ENCODE peak calls at places on chromosomes 2 and 18, in five cellular contexts. W is lower lobe of right lung, A is heart left ventricle, D is gastrocnemius medialis, C is stomach. F is an unnamed sample.
A peak's percentile ranks its signal among the peaks of the same experiment; 100 is the strongest.

GRCh38 chr2:217610411-217610814 is 392.4 kb downstream of the TNS1 start:
- DNase-seq in A (no peak), D (no peak), W (no peak), C (peak; percentile 59), F (no peak)

GRCh38 chr18:48352051-48352755 is 57.0 kb downstream of the ZBTB7C start:
- DNase-seq in W (no peak), D (no peak), C (no peak), A (no peak), F (no peak)

GRCh38 chr2:132871829-132872228 is 201.8 kb upstream of the LYPD1 start:
- DNase-seq in D (no peak), W (no peak), A (no peak), C (no peak), F (no peak)

GRCh38 chr18:70411886-70412443 is 123.1 kb downstream of the SOCS6 start:
- DNase-seq in C (no peak), W (no peak), A (no peak), D (no peak), F (no peak)

GRCh38 chr2:229539628-229540027 is 174.7 kb downstream of the DNER start:
- DNase-seq in W (no peak), A (no peak), D (no peak), C (no peak), F (no peak)

GRCh38 chr2:117293012-117293411 is 521.5 kb upstream of the DDX18 start:
- DNase-seq in A (no peak), D (no peak), W (no peak), C (no peak), F (no peak)

GRCh38 chr2:31415421-31415820 is 879 bp upstream of the XDH start:
- DNase-seq in C (no peak), A (no peak), W (no peak), D (no peak), F (peak; percentile 77)

GRCh38 chr2:181203916-181204315 is 223.5 kb downstream of the UBE2E3 start:
- DNase-seq in W (no peak), D (no peak), C (no peak), A (no peak), F (peak; percentile 52)

GRCh38 chr2:190410171-190410570 is 2.0 kb downstream of the MFSD6 start:
- DNase-seq in A (no peak), C (no peak), W (no peak), D (no peak), F (no peak)

GRCh38 chr2:130371723-130372054 is 15.8 kb downstream of the PTPN18 start:
- DNase-seq in D (no peak), A (no peak), C (no peak), W (peak; percentile 67), F (peak; percentile 63)

GRCh38 chr18:79632765-79633164 is 46.8 kb upstream of the CTDP1 start:
- DNase-seq in W (no peak), A (no peak), D (no peak), C (peak; percentile 11), F (no peak)

GRCh38 chr2:238810321-238810720 is 37.6 kb upstream of the TWIST2 start:
- DNase-seq in C (no peak), A (no peak), D (no peak), W (no peak), F (no peak)

GRCh38 chr2:217890445-217890844 is 112.3 kb downstream of the TNS1 start:
- DNase-seq in W (no peak), A (no peak), C (no peak), D (peak; percentile 92), F (peak; percentile 78)

GRCh38 chr2:241768251-241768711 is 8.3 kb upstream of the GAL3ST2 start:
- DNase-seq in C (no peak), D (no peak), A (no peak), W (no peak), F (no peak)

GRCh38 chr2:62570861-62571698 is 65.1 kb upstream of the TMEM17 start:
- DNase-seq in A (no peak), W (peak; percentile 49), C (peak; percentile 49), D (no peak), F (no peak)

GRCh38 chr2:39938035-39938835 is 159.2 kb upstream of the THUMPD2 start:
- DNase-seq in C (no peak), D (no peak), A (no peak), W (no peak), F (peak; percentile 91)

GRCh38 chr18:78979058-78979680 is 449 bp upstream of the SALL3 start:
- DNase-seq in D (no peak), W (no peak), A (no peak), C (no peak), F (no peak)

GRCh38 chr2:212845941-212846340 is 305.5 kb downstream of the IKZF2 start:
- DNase-seq in C (no peak), A (no peak), D (no peak), W (no peak), F (peak; percentile 65)

GRCh38 chr2:1728821-1729220 is 15.5 kb downstream of the PXDN start:
- DNase-seq in A (no peak), C (peak; percentile 24), W (peak; percentile 68), D (no peak), F (no peak)

GRCh38 chr18:45164551-45164950 is 450.7 kb upstream of the SLC14A2 start:
- DNase-seq in W (no peak), D (no peak), A (no peak), C (no peak), F (peak; percentile 78)

GRCh38 chr18:42131940-42132244 is 176.9 kb downstream of the PIK3C3 start:
- DNase-seq in W (no peak), C (no peak), D (no peak), A (no peak), F (no peak)

GRCh38 chr18:3790702-3791101 is 340.7 kb downstream of the TGIF1 start:
- DNase-seq in C (no peak), D (no peak), A (no peak), W (no peak), F (no peak)

GRCh38 chr2:205566556-205567061 is 115.7 kb upstream of the NRP2 start:
- DNase-seq in W (no peak), A (no peak), D (no peak), C (no peak), F (no peak)

GRCh38 chr2:1854747-1855146 is 110.4 kb upstream of the PXDN start:
- DNase-seq in A (no peak), C (no peak), D (no peak), W (no peak), F (peak; percentile 17)

GRCh38 chr18:56389190-56389589 is 249.2 kb downstream of the TXNL1 start:
- DNase-seq in D (no peak), A (no peak), W (no peak), C (no peak), F (no peak)

DNA sequence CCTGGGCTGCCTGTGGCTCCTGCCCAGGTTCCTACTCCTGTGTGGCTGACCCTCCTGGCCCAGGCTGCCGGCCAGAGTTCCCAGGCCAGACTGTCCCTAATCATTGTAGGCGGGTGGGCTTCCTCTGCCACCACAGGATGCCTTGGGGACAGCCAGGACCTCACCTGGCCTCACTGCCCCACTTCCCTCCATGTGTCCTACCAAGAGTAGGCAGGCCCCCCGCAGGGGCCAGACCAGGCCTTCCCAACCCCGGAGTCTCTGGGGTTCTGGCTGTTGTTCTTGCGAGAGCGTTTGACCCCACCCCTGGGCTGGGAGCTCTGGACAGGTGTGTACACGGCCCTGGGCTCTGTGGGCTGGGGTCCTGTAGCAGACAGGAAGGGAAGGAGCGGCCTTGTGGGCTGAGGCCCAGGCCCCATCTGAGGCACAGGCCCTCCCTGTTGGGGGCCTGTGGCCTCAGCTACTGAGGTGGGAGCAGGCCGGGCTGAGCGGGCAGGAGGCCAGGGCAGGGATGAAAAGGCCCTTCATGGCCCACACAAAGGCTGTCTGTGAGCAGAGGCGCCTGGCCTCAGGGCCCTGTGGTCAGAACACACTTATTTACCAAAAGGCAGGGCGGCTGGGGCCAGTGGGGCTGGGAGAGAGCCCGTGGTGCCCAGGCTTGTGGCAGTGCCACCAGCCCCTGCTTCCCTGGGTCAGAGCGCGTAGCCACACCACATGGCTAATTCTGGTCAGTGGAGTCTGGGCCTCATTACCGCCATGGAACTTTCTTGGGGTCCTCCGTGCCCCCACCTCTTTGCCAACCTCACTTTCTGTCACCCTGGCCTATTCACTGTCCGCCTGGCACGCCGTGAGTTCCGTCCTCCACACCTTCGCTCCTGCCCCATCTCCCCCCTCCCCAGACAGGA is 2.0 kb downstream of the SNORC start:
- DNase-seq in C (no peak), A (no peak), D (no peak), W (no peak), F (no peak)
- H3K4me3 ChIP-seq in C (no peak overlapping the region), A (no peak overlapping the region), D (no peak overlapping the region), W (no peak overlapping the region), F (no peak overlapping the region)

GRCh38 chr18:76380791-76381405 is 114.1 kb downstream of the ZNF516 start:
- DNase-seq in W (no peak), D (no peak), A (no peak), C (no peak), F (no peak)
- TF ChIP-seq CTCF in W (peak; percentile 21), D (no peak), A (no peak), C (no peak), F (peak; percentile 51)

DNA sequence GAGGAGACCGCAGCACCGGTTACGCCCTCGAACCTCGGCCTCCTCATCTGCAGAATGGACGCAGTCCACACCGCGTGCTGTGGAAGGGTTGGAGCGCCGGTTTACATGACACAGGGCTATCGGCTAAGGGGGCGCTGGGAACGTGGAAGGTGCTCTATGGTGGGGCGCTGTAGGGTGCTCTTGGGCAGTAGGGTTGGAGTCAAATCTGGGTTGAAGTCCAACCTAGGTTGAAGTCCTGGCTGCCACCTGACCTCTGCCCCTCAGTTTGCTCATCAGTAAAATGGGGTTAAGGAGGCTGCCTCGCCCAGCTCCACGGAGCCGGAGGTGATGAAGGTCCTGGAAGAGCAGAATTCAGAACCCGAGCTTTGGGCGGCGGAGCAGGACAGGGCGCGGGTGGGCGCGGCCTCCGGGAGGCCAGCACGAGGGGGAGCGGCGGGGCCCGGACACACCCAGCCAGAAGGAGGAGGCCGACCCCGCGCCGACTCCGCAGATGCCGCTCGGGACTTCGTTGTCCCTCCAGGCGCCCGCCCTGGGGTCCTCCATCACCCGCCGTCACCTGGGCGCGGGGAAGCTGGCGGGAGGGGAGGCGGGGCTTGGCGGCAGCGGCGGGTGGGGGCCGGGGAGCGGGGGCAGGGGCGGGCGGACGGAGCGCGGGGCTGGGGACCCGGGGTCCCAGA is 561 bp upstream of the GAREM2 start:
- DNase-seq in A (peak; percentile 52), W (no peak), C (no peak), D (no peak), F (no peak)
- H3K4me3 ChIP-seq in A (peak overlapping the region; percentile 49), W (peak overlapping the region; percentile 35), C (peak overlapping the region; percentile 47), D (peak overlapping the region; percentile 40), F (no peak overlapping the region)

GRCh38 chr2:152047826-152048476 is 50.9 kb downstream of the CACNB4 start:
- DNase-seq in C (no peak), W (no peak), A (no peak), D (no peak), F (no peak)
- TF ChIP-seq CTCF in C (no peak), W (peak; percentile 19), A (peak; percentile 24), D (no peak), F (peak; percentile 27)

DNA sequence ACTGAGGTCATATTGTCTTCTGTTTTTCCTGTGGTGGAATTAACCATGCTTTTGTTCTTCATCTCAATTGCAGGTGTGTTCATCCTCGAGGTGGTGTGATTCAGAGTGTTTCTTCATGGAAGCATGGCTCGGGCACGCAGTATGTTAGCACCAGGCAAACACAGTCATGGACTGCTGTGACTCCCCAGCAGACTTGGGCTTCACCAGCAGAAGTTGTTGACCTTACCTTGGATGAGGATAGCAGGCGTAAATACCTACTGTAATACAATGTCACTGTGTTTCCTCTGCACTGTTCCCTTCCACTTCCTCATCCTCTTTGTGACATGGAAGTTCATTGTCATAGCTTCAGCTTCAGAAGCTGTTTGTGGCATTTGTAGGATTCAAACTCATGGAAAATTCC is 158.7 kb downstream of the HAUS1 start:
- DNase-seq in D (no peak), A (no peak), C (no peak), W (no peak), F (no peak)
- H3K4me3 ChIP-seq in D (no peak overlapping the region), A (no peak overlapping the region), C (no peak overlapping the region), W (no peak overlapping the region), F (no peak overlapping the region)

GRCh38 chr2:215728504-215729065 is 284.8 kb downstream of the MREG start:
- DNase-seq in D (peak; percentile 16), A (no peak), W (peak; percentile 53), C (no peak), F (peak; percentile 98)
- TF ChIP-seq CTCF in D (no peak), A (no peak), W (no peak), C (no peak), F (peak; percentile 28)

F was measured in AG10803.